ENCODE peak calls at places on chromosomes 7 and 10, in eight cellular contexts. X is heart right ventricle, F is HCT116, V is IMR-90, K is upper lobe of right lung, S is pancreas, B is transverse colon, I is heart left ventricle. L is an unnamed sample.

GRCh38 chr10:26292058-26292457 is 75.5 kb downstream of the GAD2 start:
- DNase-seq in X (no peak), F (no peak), V (no peak), K (no peak), S (no peak), B (no peak), I (no peak), L (no peak)

GRCh38 chr10:58486821-58487220 is 25.9 kb upstream of the BICC1 start:
- DNase-seq in X (no peak), F (no peak), V (peak), K (no peak), S (no peak), B (no peak), I (no peak), L (no peak)

GRCh38 chr10:91856637-91857036 is 52.6 kb downstream of the FGFBP3 start:
- DNase-seq in X (no peak), F (peak), V (no peak), K (no peak), S (no peak), B (no peak), I (no peak), L (no peak)

GRCh38 chr7:27242580-27243339 is at the start of gene EVX1:
- DNase-seq in X (no peak), F (no peak), V (peak), K (peak), S (no peak), B (peak), I (no peak), L (no peak)

GRCh38 chr10:14560794-14561765 is 213.6 kb downstream of the FAM107B start:
- DNase-seq in X (no peak), F (no peak), V (no peak), K (no peak), S (no peak), B (no peak), I (no peak), L (no peak)

GRCh38 chr10:133441780-133442179 is 12.0 kb upstream of the SCART1 start:
- DNase-seq in X (no peak), F (no peak), V (no peak), K (peak), S (no peak), B (no peak), I (no peak), L (peak)

GRCh38 chr10:63614371-63614891 is 93.2 kb downstream of the REEP3 start:
- DNase-seq in X (peak), F (no peak), V (peak), K (no peak), S (no peak), B (no peak), I (peak), L (no peak)

GRCh38 chr7:91880016-91880412 is 488 bp downstream of the MTERF1 start:
- DNase-seq in X (no peak), F (no peak), V (no peak), K (no peak), S (no peak), B (no peak), I (no peak), L (no peak)

GRCh38 chr10:89458289-89458688 is 43.9 kb downstream of the IFIT5 start:
- DNase-seq in X (no peak), F (no peak), V (peak), K (no peak), S (no peak), B (no peak), I (no peak), L (no peak)

GRCh38 chr10:78997635-78998618 is 70.8 kb upstream of the ZMIZ1 start:
- DNase-seq in X (no peak), F (no peak), V (no peak), K (no peak), S (no peak), B (no peak), I (no peak), L (no peak)

GRCh38 chr7:21912305-21912704 is 33.4 kb downstream of the CDCA7L start:
- DNase-seq in X (peak), F (no peak), V (peak), K (no peak), S (no peak), B (no peak), I (peak), L (no peak)

GRCh38 chr7:87420173-87420572 is 55.3 kb downstream of the ABCB4 start:
- DNase-seq in X (no peak), F (no peak), V (no peak), K (no peak), S (no peak), B (no peak), I (no peak), L (no peak)

GRCh38 chr7:100360102-100360607 is 2.2 kb downstream of the PILRB start:
- DNase-seq in X (no peak), F (no peak), V (no peak), K (peak), S (no peak), B (no peak), I (no peak), L (peak)

DNA sequence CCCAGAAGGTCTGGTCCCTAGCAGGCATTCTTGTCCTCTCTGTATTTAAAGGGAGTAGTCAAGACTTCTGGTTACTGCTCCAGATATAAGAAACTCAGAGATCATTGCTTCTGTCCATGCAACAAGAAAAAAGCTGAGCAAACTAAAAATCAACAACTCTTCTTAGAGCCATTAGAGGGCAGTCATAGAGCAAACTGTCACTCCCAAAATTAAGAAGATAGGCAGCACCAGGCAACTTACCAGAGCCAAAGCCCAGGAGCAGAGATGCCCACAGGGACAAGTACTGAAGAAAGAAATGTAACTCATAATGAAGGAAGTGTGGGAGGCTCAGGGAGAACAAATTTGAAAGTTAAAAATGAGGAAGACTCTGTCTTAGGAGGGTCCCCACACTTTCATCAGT is 472.9 kb upstream of the COBL start:
- DNase-seq in X (no peak), F (no peak), V (no peak), K (no peak), S (no peak), B (no peak), I (no peak), L (no peak)
- TF ChIP-seq CTCF in X (no peak), F (no peak), V (no peak), K (no peak), S (no peak), B (no peak), I (no peak), L (no peak)

DNA sequence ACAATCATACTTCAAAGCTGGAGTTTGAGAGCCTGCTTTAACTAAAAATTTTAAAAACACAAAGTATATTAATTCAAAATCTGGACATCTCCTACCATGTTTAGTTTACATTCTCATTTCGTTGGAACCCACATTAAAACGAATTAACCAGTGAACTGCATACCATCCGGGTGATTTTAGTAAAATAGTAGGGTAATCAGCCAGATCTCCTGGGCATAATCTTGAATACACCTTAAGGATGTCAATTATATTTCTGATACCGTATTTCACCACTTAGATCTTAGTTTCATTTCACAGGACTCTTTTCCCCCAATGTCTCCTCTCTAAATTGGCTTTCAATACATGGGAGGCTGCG is 175.6 kb upstream of the PFKP start:
- DNase-seq in X (no peak), F (no peak), V (no peak), K (no peak), S (no peak), B (no peak), I (no peak), L (no peak)
- H3K4me3 ChIP-seq in X (no peak), F (no peak), V (no peak), K (no peak), S (no peak), B (no peak), I (no peak), L (no peak)

GRCh38 chr10:5633166-5633565 is 33.2 kb downstream of the ASB13 start:
- DNase-seq in X (no peak), F (no peak), V (no peak), K (no peak), S (no peak), B (no peak), I (no peak), L (peak)
- H3K27ac ChIP-seq in X (no peak), F (no peak), V (no peak), K (no peak), S (peak), B (no peak), I (peak), L (peak)

DNA sequence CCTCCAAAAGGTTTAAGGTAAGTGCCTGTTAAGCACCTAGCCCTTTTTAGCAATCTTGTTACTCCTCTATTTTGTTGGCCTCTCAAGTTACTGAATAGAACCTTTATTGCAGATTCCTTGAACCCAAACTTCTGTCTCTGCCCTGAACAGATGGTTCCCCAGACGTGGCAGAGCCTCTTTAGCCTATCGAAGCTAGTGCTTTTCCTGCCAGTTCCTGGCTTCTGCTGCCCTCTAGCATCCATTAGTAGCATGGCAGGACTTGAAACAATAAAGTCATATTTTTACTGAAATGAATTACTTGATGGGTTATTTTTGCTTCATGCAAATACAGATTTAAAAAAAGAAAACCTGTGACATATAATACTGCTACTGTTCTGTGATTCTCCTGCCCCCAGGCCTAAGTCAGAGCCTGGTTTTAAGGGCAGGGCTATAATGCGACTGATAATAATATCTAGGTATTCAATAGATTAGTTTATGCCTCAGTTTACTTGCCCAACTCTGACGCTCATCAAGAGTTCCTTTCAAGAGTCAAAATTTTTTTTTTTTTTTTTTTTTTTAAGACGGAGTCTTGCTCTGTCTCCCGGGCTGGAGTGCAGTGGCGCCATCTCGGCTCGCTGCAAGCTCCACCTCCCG is 84.3 kb upstream of the PHF14 start:
- DNase-seq in X (peak), F (peak), V (peak), K (no peak), S (no peak), B (peak), I (no peak), L (no peak)
- TF ChIP-seq CTCF in X (peak), F (peak), V (peak), K (peak), S (peak), B (peak), I (peak), L (peak)